ENCODE peak calls at places on chromosome 1, in nine cellular contexts. X, G, V, S, M, I, F, D and P are unnamed samples.

GRCh38 chr1:206967096-206967851 is 3.0 kb downstream of the FCAMR start:
- DNase-seq in F (no peak), D (no peak), V (no peak), M (peak; percentile 39), X (no peak), G (no peak), I (no peak), S (no peak), P (no peak)

GRCh38 chr1:117612517-117613248 is 6.8 kb downstream of the TENT5C start:
- DNase-seq in F (no peak), I (peak; percentile 6), M (peak; percentile 83), X (peak; percentile 65), V (peak; percentile 70), S (no peak), G (no peak), D (peak; percentile 43), P (peak; percentile 64)

GRCh38 chr1:228036701-228037231 is 30.0 kb downstream of the WNT3A start:
- DNase-seq in V (no peak), M (no peak), S (no peak), D (no peak), G (peak; percentile 66), F (no peak), I (peak; percentile 30), X (no peak), P (peak; percentile 37)

GRCh38 chr1:114093624-114094302 is 59.9 kb downstream of the SYT6 start:
- DNase-seq in I (no peak), D (no peak), V (peak; percentile 54), G (no peak), X (peak; percentile 77), M (peak; percentile 68), F (peak; percentile 14), S (no peak), P (no peak)

GRCh38 chr1:75425001-75425400 is 185.9 kb downstream of the SLC44A5 start:
- DNase-seq in M (no peak), V (no peak), D (no peak), S (no peak), X (no peak), I (no peak), F (no peak), G (no peak), P (no peak)

GRCh38 chr1:197156692-197157091 is 10.2 kb upstream of the ASPM start:
- DNase-seq in I (no peak), S (no peak), V (no peak), M (peak; percentile 26), F (no peak), X (no peak), G (no peak), D (no peak), P (no peak)

GRCh38 chr1:165875171-165875570 is 47.8 kb downstream of the UCK2 start:
- DNase-seq in V (no peak), F (peak; percentile 27), M (no peak), S (no peak), I (no peak), X (no peak), G (no peak), D (no peak), P (no peak)

GRCh38 chr1:233843523-233844204 is 60.8 kb upstream of the SLC35F3 start:
- DNase-seq in M (no peak), G (no peak), X (peak; percentile 55), S (no peak), V (no peak), D (no peak), F (no peak), I (no peak), P (no peak)

GRCh38 chr1:119081267-119081666 is 59.2 kb downstream of the WARS2 start:
- DNase-seq in D (no peak), F (no peak), M (no peak), X (no peak), G (no peak), S (no peak), V (no peak), I (no peak), P (no peak)

GRCh38 chr1:221992427-221992826 is 250.5 kb upstream of the DUSP10 start:
- DNase-seq in I (no peak), G (no peak), F (peak; percentile 17), V (no peak), X (no peak), S (no peak), M (no peak), D (no peak), P (no peak)

GRCh38 chr1:221994939-221995338 is 253.1 kb upstream of the DUSP10 start:
- DNase-seq in G (no peak), S (no peak), X (peak; percentile 90), D (no peak), F (no peak), I (no peak), V (no peak), M (peak; percentile 40), P (no peak)

GRCh38 chr1:221991221-221991620 is 249.3 kb upstream of the DUSP10 start:
- DNase-seq in V (no peak), X (peak; percentile 87), F (no peak), I (no peak), M (peak; percentile 69), S (no peak), G (no peak), D (no peak), P (no peak)

GRCh38 chr1:221994274-221994698 is 252.4 kb upstream of the DUSP10 start:
- DNase-seq in F (peak; percentile 58), I (no peak), M (peak; percentile 79), D (no peak), G (no peak), X (peak; percentile 81), S (no peak), V (no peak), P (no peak)

DNA sequence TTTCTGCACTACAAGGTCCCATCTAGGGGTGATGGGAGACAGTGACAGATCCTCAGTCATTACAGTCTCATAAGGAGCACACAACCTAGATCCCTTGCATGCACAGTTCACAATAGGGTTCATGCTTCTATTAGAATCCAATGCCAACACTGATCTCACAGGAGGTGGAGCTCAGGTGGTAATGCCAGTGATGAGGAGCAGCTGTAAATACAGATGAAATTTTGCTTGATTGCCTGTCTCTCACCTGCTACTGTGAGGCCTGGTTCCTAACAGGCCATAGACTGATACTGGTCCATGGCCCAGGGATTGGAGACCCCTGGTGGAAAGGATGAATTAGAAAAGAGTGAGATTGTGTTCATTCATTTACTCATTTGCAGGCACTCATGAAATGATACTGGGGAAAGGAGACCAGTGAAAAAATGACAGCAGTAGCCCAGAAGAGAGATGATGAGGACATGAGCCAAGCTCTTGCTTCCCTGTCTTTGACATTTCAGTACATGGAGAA is 251.6 kb upstream of the DUSP10 start:
- DNase-seq in X (no peak), G (no peak), M (no peak), S (no peak), V (no peak), D (no peak), F (no peak), I (no peak), P (no peak)
- TF ChIP-seq CTCF in X (peak; percentile 32), G (no peak), M (no peak), S (no peak), V (no peak), D (no peak), F (no peak), I (peak; percentile 49), P (no peak)

DNA sequence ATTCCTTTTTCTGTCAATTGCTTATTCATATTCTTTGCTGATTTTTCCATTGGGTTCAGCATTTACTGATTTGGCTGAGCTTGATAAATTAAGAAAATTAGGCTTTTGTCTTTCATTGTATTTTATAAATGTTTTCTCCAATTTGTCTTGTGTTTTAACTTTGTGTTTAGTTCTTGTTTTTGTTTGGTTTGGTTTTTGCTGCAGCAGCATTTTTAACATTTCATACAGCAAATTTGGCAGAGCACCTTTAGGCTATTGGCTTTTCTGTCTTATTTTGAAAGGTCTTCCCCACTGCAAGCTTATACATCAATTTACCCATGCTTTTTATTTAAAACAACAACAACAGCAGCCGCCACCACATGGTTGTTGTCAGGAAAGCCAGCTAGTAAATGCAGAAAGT is 33.8 kb upstream of the DISC1 start:
- DNase-seq in D (no peak), I (no peak), F (no peak), S (no peak), G (no peak), X (no peak), M (no peak), V (no peak), P (no peak)
- TF ChIP-seq CTCF in D (no peak), I (no peak), F (no peak), S (no peak), G (no peak), X (no peak), M (no peak), V (no peak), P (no peak)

GRCh38 chr1:193590102-193590501 is 403.7 kb upstream of the B3GALT2 start:
- DNase-seq in F (no peak), S (no peak), V (no peak), M (no peak), I (no peak), G (no peak), X (no peak), D (no peak), P (no peak)

GRCh38 chr1:193580419-193580818 is 394.0 kb upstream of the B3GALT2 start:
- DNase-seq in V (no peak), I (no peak), D (no peak), G (no peak), S (no peak), F (no peak), X (no peak), M (no peak), P (no peak)

GRCh38 chr1:193589597-193590040 is 403.2 kb upstream of the B3GALT2 start:
- DNase-seq in M (no peak), X (peak; percentile 20), D (no peak), F (no peak), V (no peak), S (no peak), I (no peak), G (no peak), P (no peak)

GRCh38 chr1:193581338-193581737 is 394.9 kb upstream of the B3GALT2 start:
- DNase-seq in I (no peak), G (no peak), V (no peak), X (no peak), S (no peak), F (no peak), M (no peak), D (no peak), P (no peak)

GRCh38 chr1:193584840-193585239 is 398.4 kb upstream of the B3GALT2 start:
- DNase-seq in V (no peak), D (no peak), F (no peak), X (no peak), M (no peak), I (no peak), G (no peak), S (no peak), P (no peak)
- TF ChIP-seq CTCF in V (no peak), D (no peak), F (no peak), X (no peak), M (no peak), I (no peak), G (no peak), S (no peak), P (no peak)

GRCh38 chr1:156619582-156619955 is 354 bp downstream of the HAPLN2 start:
- DNase-seq in X (no peak), V (no peak), M (no peak), F (no peak), D (no peak), I (no peak), S (no peak), G (peak; percentile 11), P (no peak)

GRCh38 chr1:156618853-156619581 is at the start of gene HAPLN2:
- DNase-seq in S (no peak), X (no peak), V (peak; percentile 55), F (peak; percentile 37), M (peak; percentile 32), I (peak; percentile 80), D (no peak), G (peak; percentile 35), P (no peak)

GRCh38 chr1:156615946-156616345 is 3.3 kb upstream of the HAPLN2 start:
- DNase-seq in I (no peak), M (no peak), V (no peak), X (no peak), D (no peak), G (peak; percentile 26), S (no peak), F (no peak), P (no peak)

GRCh38 chr1:156616463-156616862 is 2.8 kb upstream of the HAPLN2 start:
- DNase-seq in I (no peak), D (no peak), M (no peak), S (no peak), F (no peak), X (no peak), G (no peak), V (peak; percentile 74), P (no peak)
- TF ChIP-seq CTCF in I (no peak), D (no peak), M (no peak), S (no peak), F (no peak), X (no peak), G (no peak), V (no peak), P (no peak)